ENCODE peak calls at places on chromosomes 13 and 19, in five cellular contexts. K is lower lobe of right lung, I is PC-9, H is PC-3, C is gastrocnemius medialis. X is an unnamed sample. For H3K27me3 and H3K36me3, the result is how much of the 10 kb centered on the place peaks cover.

GRCh38 chr13:21670006-21670882 is 629 bp upstream of the FGF9 start:
- DNase-seq in C (no peak), H (no peak), I (no peak), K (peak), X (peak)

GRCh38 chr13:102642475-102642874 is 45.7 kb downstream of the TPP2 start:
- DNase-seq in C (peak), K (peak), I (no peak), H (no peak), X (no peak)

GRCh38 chr19:38093587-38093986 is 130.4 kb downstream of the DPF1 start:
- DNase-seq in C (no peak), H (no peak), K (no peak), I (no peak), X (no peak)

GRCh38 chr19:15466851-15467733 is 2.7 kb upstream of the RASAL3 start:
- DNase-seq in C (no peak), H (peak), I (peak), K (no peak), X (peak)

GRCh38 chr13:113981611-113982295 is 7.9 kb upstream of the C13orf46 start:
- DNase-seq in K (no peak), I (no peak), H (no peak), C (no peak), X (no peak)

GRCh38 chr13:92187378-92187989 is 789.1 kb downstream of the GPC5 start:
- DNase-seq in I (no peak), K (no peak), C (no peak), H (peak), X (no peak)

GRCh38 chr13:113527272-113527958 is 36.9 kb upstream of the DCUN1D2 start:
- DNase-seq in H (no peak), K (no peak), C (no peak), I (no peak), X (no peak)

GRCh38 chr13:95858286-95859075 is 181.5 kb downstream of the DNAJC3 start:
- DNase-seq in H (peak), K (no peak), I (no peak), C (no peak), X (no peak)

GRCh38 chr19:14536926-14537692 is 7.7 kb downstream of the TECR start:
- DNase-seq in H (peak), I (peak), C (no peak), K (peak), X (no peak)

GRCh38 chr19:5394907-5395505 is 54.4 kb upstream of the PTPRS start:
- DNase-seq in I (no peak), H (no peak), K (no peak), C (no peak), X (no peak)

GRCh38 chr13:109778102-109778542 is 8.3 kb downstream of the IRS2 start:
- DNase-seq in K (no peak), H (peak), C (no peak), I (peak), X (no peak)

GRCh38 chr13:64810701-64811258 is 2419.4 kb downstream of the PCDH9 start:
- DNase-seq in C (no peak), K (no peak), H (peak), I (no peak), X (no peak)

GRCh38 chr19:55041627-55042343 is 3.7 kb upstream of the GP6 start:
- DNase-seq in H (no peak), K (no peak), C (no peak), I (no peak), X (no peak)

GRCh38 chr13:80530902-80531301 is 190.0 kb upstream of the SPRY2 start:
- DNase-seq in I (no peak), H (no peak), C (no peak), K (no peak), X (no peak)

GRCh38 chr19:57152921-57153320 is 7.9 kb upstream of the ZIM3 start:
- DNase-seq in C (no peak), K (no peak), I (peak), H (peak), X (no peak)

GRCh38 chr13:26941345-26942174 is 181.0 kb upstream of the GPR12 start:
- DNase-seq in C (no peak), I (peak), K (no peak), H (peak), X (no peak)

GRCh38 chr19:8615813-8616596 is 5.5 kb upstream of the ADAMTS10 start:
- DNase-seq in C (no peak), H (peak), K (peak), I (no peak), X (no peak)

GRCh38 chr13:70253834-70254233 is 145.6 kb upstream of the KLHL1 start:
- DNase-seq in K (no peak), C (no peak), I (no peak), H (peak), X (no peak)

GRCh38 chr13:80177327-80177726 is 163.6 kb downstream of the SPRY2 start:
- DNase-seq in C (no peak), H (peak), K (no peak), I (no peak), X (no peak)

GRCh38 chr13:103960011-103960410 is 893.8 kb upstream of the SLC10A2 start:
- DNase-seq in K (no peak), C (no peak), I (no peak), H (no peak), X (no peak)

GRCh38 chr13:90654970-90655369 is 692.5 kb upstream of the MIR17HG start:
- DNase-seq in H (no peak), K (no peak), C (no peak), I (no peak), X (no peak)

GRCh38 chr19:38852231-38853044 is 2.7 kb upstream of the HNRNPL start:
- DNase-seq in I (peak), K (peak), H (peak), C (no peak), X (peak)

GRCh38 chr13:21670883-21671792 is at the start of gene FGF9:
- DNase-seq in H (peak), I (no peak), C (peak), K (peak), X (peak)

GRCh38 chr13:40665754-40666057 is 735 bp downstream of the FOXO1 start:
- DNase-seq in H (peak), I (no peak), C (no peak), K (no peak), X (peak)

GRCh38 chr13:60051754-60052153 is 112.0 kb downstream of the DIAPH3 start:
- DNase-seq in I (no peak), C (no peak), H (no peak), K (no peak), X (no peak)

GRCh38 chr13:113216165-113217056 is 7.0 kb downstream of the CUL4A start:
- DNase-seq in C (peak), I (peak), K (peak), H (peak), X (no peak)

GRCh38 chr13:99983401-99984133 is 2.0 kb downstream of the ZIC2 start:
- DNase-seq in H (no peak), K (no peak), I (peak), C (no peak), X (no peak)

GRCh38 chr19:49681830-49682229 is 4.8 kb downstream of the PRMT1 start:
- DNase-seq in K (no peak), H (no peak), I (no peak), C (no peak), X (no peak)

GRCh38 chr13:28002886-28003698 is 14.6 kb upstream of the URAD start:
- DNase-seq in C (no peak), H (no peak), K (no peak), I (no peak), X (no peak)

GRCh38 chr13:48559638-48560320 is 26.9 kb upstream of the RCBTB2 start:
- DNase-seq in C (no peak), H (peak), K (no peak), I (no peak), X (no peak)

GRCh38 chr13:29000802-29001201 is 180.7 kb downstream of the MTUS2 start:
- DNase-seq in I (no peak), C (no peak), K (no peak), H (no peak), X (no peak)

DNA sequence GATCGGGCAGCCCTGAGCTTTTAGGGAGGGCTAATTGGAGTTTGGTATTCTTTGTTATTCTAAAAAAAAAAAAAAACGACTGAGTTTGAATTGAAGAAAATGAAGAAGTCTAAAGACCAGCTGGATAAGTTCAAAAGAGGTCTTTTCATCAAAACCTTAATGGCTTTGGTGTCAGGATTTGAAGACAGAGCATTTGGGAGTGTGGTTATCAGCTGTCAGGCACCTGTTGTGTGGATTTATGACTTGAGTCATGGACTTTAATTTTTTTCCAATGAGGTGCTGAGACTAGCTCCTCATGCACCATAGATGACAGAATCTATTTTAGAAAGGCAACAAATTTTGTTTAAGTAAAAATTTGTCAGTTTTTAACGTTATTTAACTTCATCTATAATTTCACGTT is 72.5 kb downstream of the FREM2 start:
- DNase-seq in I (no peak), K (no peak), C (no peak), H (no peak), X (no peak)
- H3K27me3 ChIP-seq in I (under half), K (under half), C (under half), H (under half), X (under half)

DNA sequence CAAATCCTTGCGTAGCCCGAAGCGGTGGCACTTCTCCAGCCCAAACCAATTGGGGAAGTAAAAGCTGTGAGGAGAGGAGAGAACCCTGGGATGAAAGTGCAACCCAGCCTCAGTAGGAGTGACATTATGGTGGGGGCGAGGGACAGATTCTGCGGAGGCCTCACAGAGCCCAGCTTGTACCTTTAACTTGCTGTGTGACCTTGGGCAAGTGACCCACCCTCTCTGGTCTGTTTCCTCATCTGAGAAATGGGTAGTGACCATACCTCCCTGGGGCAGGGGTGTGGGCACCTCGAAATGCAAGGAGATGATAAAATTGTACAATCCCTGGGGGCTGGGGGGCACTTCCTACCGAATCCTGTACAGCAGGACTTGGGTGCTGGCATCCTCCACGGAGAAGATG is 4.4 kb downstream of the JAK3 start:
- DNase-seq in H (no peak), C (no peak), K (no peak), I (no peak), X (no peak)
- H3K36me3 ChIP-seq in H (under half), C (under half), K (under half), I (under half), X (under half)

GRCh38 chr19:50921391-50922315 is 10.5 kb upstream of the KLK4 start:
- DNase-seq in H (peak), K (no peak), C (no peak), I (peak), X (no peak)
- H3K27me3 ChIP-seq in H (under half), K (under half), C (under half), I (under half), X (under half)

GRCh38 chr19:10678813-10679212 is 22.4 kb upstream of the QTRT1 start:
- DNase-seq in I (no peak), H (no peak), K (no peak), C (no peak), X (no peak)
- H3K36me3 ChIP-seq in I (half or more), H (half or more), K (half or more), C (half or more), X (half or more)

GRCh38 chr13:46642254-46642653 is 89.3 kb downstream of the LRCH1 start:
- DNase-seq in C (no peak), H (no peak), I (no peak), K (no peak), X (no peak)

GRCh38 chr13:46641274-46642081 is 88.5 kb downstream of the LRCH1 start:
- DNase-seq in H (no peak), C (no peak), I (no peak), K (no peak), X (no peak)

GRCh38 chr13:46640843-46641242 is 87.9 kb downstream of the LRCH1 start:
- DNase-seq in K (no peak), C (no peak), H (peak), I (no peak), X (no peak)

GRCh38 chr13:46639033-46639981 is 86.3 kb downstream of the LRCH1 start:
- DNase-seq in C (no peak), I (no peak), K (no peak), H (no peak), X (peak)

DNA sequence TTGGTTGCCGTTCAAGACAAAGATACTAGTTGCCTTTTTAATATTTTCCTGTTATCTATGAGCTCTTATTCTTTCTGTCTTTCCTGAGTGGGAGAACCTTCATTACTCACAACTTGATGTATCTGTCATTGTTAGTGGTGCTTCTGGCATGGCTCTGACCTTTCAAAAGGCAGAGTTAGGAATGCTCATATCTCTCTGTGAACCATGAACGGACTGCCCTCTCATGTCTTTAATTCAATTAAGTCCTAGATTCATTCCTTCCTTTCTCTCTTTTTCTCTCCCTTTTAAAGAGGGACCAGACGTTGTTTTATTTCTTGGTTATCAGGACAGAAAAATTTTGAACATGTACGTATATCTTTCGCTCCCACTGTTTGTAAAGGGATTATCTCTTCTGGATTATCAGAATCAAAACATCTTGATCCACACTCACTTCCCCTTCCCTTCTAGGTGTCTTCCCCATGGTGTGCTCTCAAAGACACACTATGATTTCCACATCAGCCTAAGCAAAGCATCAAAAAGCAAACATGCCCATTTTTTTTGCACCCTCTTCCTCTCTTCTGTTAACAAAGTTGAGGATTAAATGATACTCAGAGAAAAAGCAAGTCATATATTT is 90.3 kb downstream of the LRCH1 start:
- DNase-seq in I (no peak), C (no peak), K (no peak), H (no peak), X (no peak)
- H3K27me3 ChIP-seq in I (under half), C (under half), K (under half), H (under half), X (under half)

GRCh38 chr13:38042771-38043170 is 173.2 kb upstream of the TRPC4 start:
- DNase-seq in I (no peak), K (no peak), C (no peak), H (no peak), X (no peak)
- H3K36me3 ChIP-seq in I (under half), K (under half), C (under half), H (under half), X (under half)

DNA sequence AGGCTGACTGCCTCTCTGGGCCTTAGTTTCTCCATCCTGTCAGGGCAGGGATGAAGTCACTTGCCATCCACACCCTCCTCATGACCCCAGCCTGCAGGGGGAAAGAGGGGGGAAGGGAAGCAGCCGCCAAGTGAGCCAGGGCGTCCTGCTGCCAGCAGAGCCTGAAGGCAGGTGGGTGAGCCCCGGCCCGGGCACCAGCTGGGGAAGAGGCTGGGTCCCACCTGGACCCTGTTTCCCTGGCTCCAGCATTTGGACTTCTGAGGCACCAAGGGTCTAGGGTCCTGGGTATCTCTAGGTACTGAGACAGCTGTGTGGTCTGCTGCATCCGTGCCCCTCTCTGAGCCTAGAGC is 855 bp downstream of the ADAMTSL5 start:
- DNase-seq in C (no peak), I (no peak), K (no peak), H (no peak), X (no peak)
- H3K27me3 ChIP-seq in C (under half), I (under half), K (half or more), H (under half), X (under half)

GRCh38 chr19:41318696-41319499 is 8.9 kb downstream of the CCDC97 start:
- DNase-seq in K (peak), I (no peak), C (no peak), H (no peak), X (no peak)

GRCh38 chr19:41321204-41321599 is 11.2 kb downstream of the CCDC97 start:
- DNase-seq in K (no peak), I (no peak), C (no peak), H (no peak), X (no peak)

GRCh38 chr19:41320568-41320967 is 10.6 kb downstream of the CCDC97 start:
- DNase-seq in I (no peak), K (no peak), H (no peak), C (no peak), X (no peak)

GRCh38 chr19:41320185-41320518 is 10.2 kb downstream of the CCDC97 start:
- DNase-seq in I (no peak), K (no peak), H (no peak), C (no peak), X (no peak)

DNA sequence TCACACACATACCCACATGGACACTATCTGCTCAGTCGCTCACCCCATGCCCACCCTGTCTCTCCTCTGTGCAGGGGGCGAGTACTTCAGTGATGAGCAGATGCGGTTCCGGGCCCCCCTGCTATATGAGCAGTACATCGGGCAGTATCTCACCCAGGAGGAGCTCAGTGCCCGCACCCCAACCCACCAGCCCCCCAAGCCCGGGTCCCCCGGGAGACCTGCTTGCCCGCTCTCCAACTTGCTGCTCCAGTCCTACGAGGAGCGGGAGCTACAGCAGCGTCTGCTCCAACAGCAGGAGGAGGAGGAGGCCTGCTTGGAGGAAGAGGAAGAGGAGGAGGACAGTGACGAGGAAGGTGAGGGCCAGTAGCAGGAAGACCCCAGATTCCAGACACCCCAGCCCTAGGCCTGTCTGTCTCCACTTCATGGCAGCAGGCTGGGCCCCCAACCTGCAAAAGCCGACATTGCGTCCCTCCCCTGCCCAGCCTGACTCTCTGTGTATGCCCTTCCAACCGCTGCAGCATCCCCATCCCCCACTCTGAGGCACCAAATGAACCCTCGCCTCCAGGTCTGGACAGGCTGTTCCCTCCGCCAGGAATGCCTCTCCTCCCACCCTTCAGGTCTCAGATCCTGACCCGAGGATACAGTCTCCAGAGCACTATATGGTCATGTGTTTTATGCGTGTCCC is 9.7 kb downstream of the CCDC97 start:
- DNase-seq in H (no peak), K (peak), C (no peak), I (no peak), X (no peak)
- H3K36me3 ChIP-seq in H (under half), K (half or more), C (half or more), I (under half), X (under half)

X was measured in GM06990.